ENCODE peak calls at places on chromosomes 13 and 19, in six cellular contexts. One of them, this sample, is unnamed.

GRCh38 chr13:112443191-112444000 is 67.2 kb downstream of the SPACA7 start:
- DNase-seq in hippocampal formation: no peak
- DNase-seq in NCI-H510A treated with DMSO at 0.1 percent for 48 hours: no peak
- DNase-seq in ELR: peak
- DNase-seq in small intestine: no peak
- DNase-seq in nephron progenitor cell: peak
- DNase-seq in this sample: no peak

GRCh38 chr19:53424968-53425597 is 6.7 kb upstream of the ZNF761 start:
- DNase-seq in hippocampal formation: peak
- DNase-seq in NCI-H510A treated with DMSO at 0.1 percent for 48 hours: no peak
- DNase-seq in ELR: peak
- DNase-seq in small intestine: peak
- DNase-seq in nephron progenitor cell: peak
- DNase-seq in this sample: peak

GRCh38 chr13:99960663-99961440 is 10.7 kb downstream of the ZIC5 start:
- DNase-seq in hippocampal formation: no peak
- DNase-seq in NCI-H510A treated with DMSO at 0.1 percent for 48 hours: peak
- DNase-seq in ELR: no peak
- DNase-seq in small intestine: no peak
- DNase-seq in nephron progenitor cell: no peak
- DNase-seq in this sample: no peak

GRCh38 chr13:113766035-113766800 is 7.2 kb downstream of the TMEM255B start:
- DNase-seq in hippocampal formation: no peak
- DNase-seq in NCI-H510A treated with DMSO at 0.1 percent for 48 hours: no peak
- DNase-seq in ELR: no peak
- DNase-seq in small intestine: no peak
- DNase-seq in nephron progenitor cell: no peak
- DNase-seq in this sample: no peak

GRCh38 chr19:2022289-2022688 is 6.8 kb upstream of the BTBD2 start:
- DNase-seq in hippocampal formation: no peak
- DNase-seq in NCI-H510A treated with DMSO at 0.1 percent for 48 hours: no peak
- DNase-seq in ELR: no peak
- DNase-seq in small intestine: no peak
- DNase-seq in nephron progenitor cell: no peak
- DNase-seq in this sample: no peak

GRCh38 chr13:105655046-105655445 is 880.4 kb downstream of the EFNB2 start:
- DNase-seq in hippocampal formation: no peak
- DNase-seq in NCI-H510A treated with DMSO at 0.1 percent for 48 hours: no peak
- DNase-seq in ELR: peak
- DNase-seq in small intestine: no peak
- DNase-seq in nephron progenitor cell: no peak
- DNase-seq in this sample: peak

GRCh38 chr13:42071667-42072419 is 23.4 kb downstream of the DGKH start:
- DNase-seq in hippocampal formation: no peak
- DNase-seq in NCI-H510A treated with DMSO at 0.1 percent for 48 hours: no peak
- DNase-seq in ELR: no peak
- DNase-seq in small intestine: peak
- DNase-seq in nephron progenitor cell: no peak
- DNase-seq in this sample: no peak

GRCh38 chr19:29680447-29680846 is 15.2 kb downstream of the PLEKHF1 start:
- DNase-seq in hippocampal formation: no peak
- DNase-seq in NCI-H510A treated with DMSO at 0.1 percent for 48 hours: no peak
- DNase-seq in ELR: peak
- DNase-seq in small intestine: peak
- DNase-seq in nephron progenitor cell: no peak
- DNase-seq in this sample: no peak

GRCh38 chr19:18785179-18786124 is 5.7 kb downstream of the COMP start:
- DNase-seq in hippocampal formation: no peak
- DNase-seq in NCI-H510A treated with DMSO at 0.1 percent for 48 hours: no peak
- DNase-seq in ELR: peak
- DNase-seq in small intestine: peak
- DNase-seq in nephron progenitor cell: peak
- DNase-seq in this sample: peak

GRCh38 chr13:46086421-46086922 is 18.4 kb downstream of the CPB2 start:
- DNase-seq in hippocampal formation: no peak
- DNase-seq in NCI-H510A treated with DMSO at 0.1 percent for 48 hours: no peak
- DNase-seq in ELR: no peak
- DNase-seq in small intestine: no peak
- DNase-seq in nephron progenitor cell: no peak
- DNase-seq in this sample: no peak

GRCh38 chr19:41774515-41774980 is 19.2 kb downstream of the CEACAM6 start:
- DNase-seq in hippocampal formation: no peak
- DNase-seq in NCI-H510A treated with DMSO at 0.1 percent for 48 hours: peak
- DNase-seq in ELR: no peak
- DNase-seq in small intestine: peak
- DNase-seq in nephron progenitor cell: no peak
- DNase-seq in this sample: peak

GRCh38 chr19:4139614-4140236 is 13.7 kb upstream of the CREB3L3 start:
- DNase-seq in hippocampal formation: no peak
- DNase-seq in NCI-H510A treated with DMSO at 0.1 percent for 48 hours: peak
- DNase-seq in ELR: peak
- DNase-seq in small intestine: peak
- DNase-seq in nephron progenitor cell: peak
- DNase-seq in this sample: peak

GRCh38 chr19:2015611-2015950 is at the start of gene BTBD2:
- DNase-seq in hippocampal formation: peak
- DNase-seq in NCI-H510A treated with DMSO at 0.1 percent for 48 hours: peak
- DNase-seq in ELR: peak
- DNase-seq in small intestine: peak
- DNase-seq in nephron progenitor cell: no peak
- DNase-seq in this sample: peak

GRCh38 chr13:105573134-105573533 is 962.3 kb downstream of the EFNB2 start:
- DNase-seq in hippocampal formation: no peak
- DNase-seq in NCI-H510A treated with DMSO at 0.1 percent for 48 hours: no peak
- DNase-seq in ELR: peak
- DNase-seq in small intestine: no peak
- DNase-seq in nephron progenitor cell: no peak
- DNase-seq in this sample: peak

GRCh38 chr19:15280915-15281683 is 48.9 kb upstream of the EPHX3 start:
- DNase-seq in hippocampal formation: peak
- DNase-seq in NCI-H510A treated with DMSO at 0.1 percent for 48 hours: peak
- DNase-seq in ELR: peak
- DNase-seq in small intestine: peak
- DNase-seq in nephron progenitor cell: no peak
- DNase-seq in this sample: peak